ENCODE peak calls at places on chromosomes 5 and 9, in ten cellular contexts. M, Q, F, P, R, K, I, V, Z and D are unnamed samples. For H3K27me3, the result is how much of the 10 kb centered on the place peaks cover.

GRCh38 chr5:10762178-10762775 is 1.2 kb upstream of the DAP start:
- DNase-seq in Q (peak), Z (no peak), F (no peak), V (peak), P (peak), R (peak), I (no peak), K (no peak), M (no peak), D (no peak)

GRCh38 chr9:124354364-124355031 is 60.7 kb downstream of the PSMB7 start:
- DNase-seq in Z (no peak), K (no peak), V (no peak), R (peak), I (no peak), F (no peak), Q (no peak), M (no peak), P (no peak), D (no peak)

GRCh38 chr9:4092793-4093709 is 206.8 kb downstream of the GLIS3 start:
- DNase-seq in Z (no peak), F (no peak), K (no peak), I (peak), Q (no peak), P (no peak), V (peak), R (no peak), M (no peak), D (no peak)

GRCh38 chr5:152255411-152255810 is 149.7 kb downstream of the NMUR2 start:
- DNase-seq in Z (no peak), P (no peak), K (no peak), V (no peak), Q (no peak), M (no peak), R (no peak), I (no peak), F (no peak), D (no peak)

GRCh38 chr9:137318976-137319375 is 16.9 kb upstream of the NRARP start:
- DNase-seq in F (no peak), K (peak), I (peak), Q (peak), V (no peak), M (no peak), P (peak), Z (no peak), R (no peak), D (no peak)

GRCh38 chr9:35832814-35833213 is 3.8 kb downstream of the TMEM8B start:
- DNase-seq in M (no peak), I (no peak), P (no peak), Q (peak), R (no peak), K (no peak), V (no peak), F (no peak), Z (no peak), D (no peak)

GRCh38 chr5:109911731-109912130 is 222.0 kb downstream of the MAN2A1 start:
- DNase-seq in K (peak), M (peak), Z (no peak), F (peak), Q (no peak), R (no peak), I (peak), V (peak), P (no peak), D (no peak)

GRCh38 chr5:158922816-158923215 is 176.9 kb downstream of the EBF1 start:
- DNase-seq in I (no peak), K (no peak), P (no peak), M (no peak), R (no peak), Z (no peak), F (no peak), Q (no peak), V (no peak), D (no peak)

GRCh38 chr9:21688108-21689102 is 114.0 kb upstream of the MTAP start:
- DNase-seq in R (no peak), V (peak), P (no peak), Z (no peak), M (no peak), F (peak), K (peak), Q (peak), I (peak), D (no peak)

GRCh38 chr9:71975833-71976232 is 64.4 kb downstream of the C9orf85 start:
- DNase-seq in M (no peak), K (no peak), V (peak), P (no peak), R (no peak), Z (no peak), I (no peak), F (no peak), Q (no peak), D (no peak)

GRCh38 chr9:129617167-129617566 is 3.7 kb downstream of the C9orf50 start:
- DNase-seq in R (no peak), P (no peak), V (no peak), M (peak), K (peak), I (peak), Q (no peak), Z (no peak), F (peak), D (no peak)

GRCh38 chr9:91170951-91171350 is 190.8 kb downstream of the AUH start:
- DNase-seq in I (no peak), K (no peak), F (no peak), P (no peak), Q (no peak), R (no peak), M (no peak), Z (no peak), V (no peak), D (no peak)

GRCh38 chr5:141508440-141508807 is 19.5 kb downstream of the PCDHGC5 start:
- DNase-seq in V (no peak), K (peak), Q (no peak), F (no peak), R (no peak), M (no peak), P (no peak), I (no peak), Z (no peak), D (no peak)

GRCh38 chr5:141508808-141509611 is 20.1 kb downstream of the PCDHGC5 start:
- DNase-seq in F (peak), Q (no peak), M (peak), I (peak), Z (no peak), K (peak), P (no peak), V (peak), R (no peak), D (peak)

GRCh38 chr5:141510160-141510559 is 21.3 kb downstream of the PCDHGC5 start:
- DNase-seq in P (no peak), K (no peak), V (no peak), I (no peak), Z (no peak), R (no peak), F (no peak), M (no peak), Q (no peak), D (no peak)

GRCh38 chr5:141506381-141507155 is 17.7 kb downstream of the PCDHGC5 start:
- DNase-seq in V (no peak), I (no peak), R (no peak), P (no peak), Q (no peak), K (no peak), F (no peak), M (no peak), Z (no peak), D (no peak)

GRCh38 chr5:141507387-141508091 is 18.7 kb downstream of the PCDHGC5 start:
- DNase-seq in F (peak), V (peak), P (no peak), Q (no peak), R (peak), M (no peak), Z (no peak), I (peak), K (peak), D (no peak)
- H3K4me3 ChIP-seq in F (no peak), V (no peak), P (no peak), Q (no peak), R (no peak), M (no peak), Z (no peak), I (no peak), K (no peak), D (no peak)

DNA sequence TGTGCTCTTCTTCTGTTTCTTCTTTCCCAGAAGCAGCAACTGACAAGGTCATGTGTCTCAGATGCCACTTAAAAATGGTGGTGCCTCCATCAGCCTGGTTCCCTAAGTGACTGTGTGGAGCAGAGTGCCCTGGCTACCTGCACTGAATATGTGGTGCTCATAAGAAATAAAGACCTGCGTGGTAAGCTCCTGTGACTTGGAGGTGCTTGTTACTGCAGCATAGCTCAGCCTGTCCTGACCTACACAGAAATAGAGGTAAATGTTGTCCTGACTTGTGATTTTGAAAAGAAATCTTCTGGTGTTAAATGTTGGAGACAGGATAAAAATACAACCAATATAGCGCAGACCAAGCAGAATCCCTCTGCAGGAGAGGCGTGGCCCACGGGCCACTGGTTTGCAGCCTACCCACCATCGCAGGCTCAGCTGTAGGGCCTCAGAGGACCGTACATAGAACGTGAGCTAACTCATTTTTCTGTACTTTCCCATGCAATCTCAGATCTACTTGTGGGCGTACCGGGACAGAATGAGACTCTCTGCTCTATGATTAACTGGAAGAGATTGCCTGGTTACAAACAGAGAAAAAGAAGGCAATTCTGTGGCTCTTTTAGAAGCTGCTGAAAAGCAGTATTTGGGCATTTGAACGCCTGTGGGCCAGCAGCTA is 79.4 kb upstream of the UNC5A start:
- DNase-seq in K (no peak), Z (no peak), Q (no peak), F (no peak), R (no peak), I (no peak), M (no peak), V (no peak), P (no peak), D (no peak)
- H3K27me3 ChIP-seq in K (under half), Z (under half), Q (under half), F (under half), R (under half), I (half or more), M (under half), V (under half), P (half or more), D (under half)

DNA sequence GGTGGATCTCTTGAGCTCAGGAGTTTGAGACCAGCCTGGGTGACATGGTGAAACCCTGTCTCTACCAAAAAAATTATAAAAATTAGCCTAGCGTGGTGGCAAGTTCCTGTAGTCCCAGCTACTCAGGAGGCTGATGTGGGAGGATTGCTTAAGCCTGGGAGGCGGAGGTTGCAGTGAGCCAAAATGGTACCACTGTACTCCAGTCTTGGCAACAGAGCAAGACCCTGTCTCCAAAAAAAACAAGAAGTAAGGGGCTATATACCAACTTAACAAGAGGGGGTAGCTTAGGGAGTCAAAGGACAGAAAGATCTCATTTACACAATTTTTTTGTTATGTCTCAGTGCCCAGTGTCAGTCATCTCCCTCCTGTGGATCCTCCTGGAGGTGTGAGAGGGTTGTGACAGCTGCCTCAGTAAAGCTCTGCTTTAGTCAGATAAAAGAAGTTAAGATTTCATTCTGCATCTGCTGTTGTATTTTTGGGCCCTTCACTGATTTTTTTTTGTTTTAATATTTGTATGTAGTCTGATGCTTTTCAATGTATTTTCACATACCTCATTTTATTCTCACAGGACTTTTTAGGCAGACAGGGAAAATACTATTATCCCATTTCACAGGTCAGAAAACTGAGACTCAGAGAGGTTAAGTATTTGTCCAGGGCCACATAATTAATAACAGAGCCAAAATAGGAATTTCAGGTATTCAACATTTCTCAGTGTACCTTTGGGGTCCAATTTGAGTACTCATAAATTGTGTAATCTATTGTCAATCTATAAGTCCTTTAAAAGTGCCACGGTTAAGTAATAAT is 120.9 kb upstream of the GRHPR start:
- DNase-seq in Z (no peak), I (no peak), R (no peak), F (no peak), V (no peak), Q (no peak), P (no peak), M (no peak), K (no peak), D (no peak)
- H3K4me3 ChIP-seq in Z (no peak), I (no peak), R (no peak), F (no peak), V (no peak), Q (no peak), P (no peak), M (no peak), K (no peak), D (no peak)

DNA sequence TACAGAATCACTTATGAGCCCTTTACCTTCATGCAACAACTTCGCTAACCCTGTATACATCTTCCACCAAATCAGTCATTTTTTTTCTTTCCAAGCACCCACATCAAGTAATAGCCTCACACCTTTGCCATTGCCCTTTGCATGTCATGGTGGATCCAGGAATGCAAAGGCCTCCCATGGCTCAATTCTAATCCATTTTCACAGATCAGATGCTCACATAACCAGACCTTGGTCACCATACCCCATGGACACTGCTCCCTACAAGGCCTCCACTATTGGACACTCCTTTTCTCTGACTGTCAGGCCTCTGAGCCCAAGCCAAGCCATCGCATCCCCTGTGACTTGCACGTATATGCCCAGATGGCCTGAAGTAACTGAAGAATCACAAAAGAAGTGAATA is 179.5 kb downstream of the RASEF start:
- DNase-seq in I (no peak), K (no peak), P (no peak), Q (no peak), Z (no peak), V (no peak), F (no peak), M (no peak), R (no peak), D (no peak)
- H3K27me3 ChIP-seq in I (under half), K (under half), P (under half), Q (under half), Z (under half), V (under half), F (under half), M (under half), R (under half), D (under half)

GRCh38 chr9:34637356-34638137 is at the start of gene SIGMAR1:
- DNase-seq in I (peak), M (peak), F (peak), Z (peak), Q (peak), R (peak), V (peak), K (peak), P (peak), D (peak)
- H3K4me3 ChIP-seq in I (peak), M (peak), F (peak), Z (peak), Q (peak), R (peak), V (peak), K (peak), P (peak), D (peak)

GRCh38 chr5:2738700-2739359 is 12.6 kb downstream of the IRX2 start:
- DNase-seq in P (no peak), K (no peak), Q (no peak), I (no peak), F (no peak), M (no peak), Z (no peak), V (no peak), R (no peak), D (no peak)

GRCh38 chr5:2736872-2737271 is 14.6 kb downstream of the IRX2 start:
- DNase-seq in Z (no peak), K (no peak), F (no peak), V (no peak), Q (no peak), M (no peak), P (no peak), R (no peak), I (no peak), D (no peak)

GRCh38 chr5:2738156-2738699 is 13.2 kb downstream of the IRX2 start:
- DNase-seq in P (peak), V (no peak), R (no peak), F (no peak), K (no peak), I (no peak), Z (no peak), Q (no peak), M (no peak), D (no peak)

GRCh38 chr5:2737273-2738155 is 14.0 kb downstream of the IRX2 start:
- DNase-seq in F (no peak), K (no peak), P (no peak), V (no peak), Q (no peak), R (no peak), I (no peak), Z (no peak), M (no peak), D (no peak)

GRCh38 chr5:2735996-2736395 is 15.5 kb downstream of the IRX2 start:
- DNase-seq in P (no peak), Z (no peak), M (no peak), R (no peak), K (no peak), I (no peak), Q (no peak), F (no peak), V (no peak), D (no peak)
- H3K27me3 ChIP-seq in P (under half), Z (under half), M (under half), R (under half), K (under half), I (under half), Q (under half), F (under half), V (half or more), D (under half)

GRCh38 chr9:98040212-98040611 is 16.3 kb upstream of the NANS start:
- DNase-seq in K (no peak), M (no peak), V (no peak), Q (no peak), Z (no peak), R (no peak), F (no peak), I (no peak), P (no peak), D (no peak)
- H3K4me3 ChIP-seq in K (no peak), M (no peak), V (no peak), Q (no peak), Z (no peak), R (no peak), F (no peak), I (no peak), P (no peak), D (no peak)

GRCh38 chr5:76368941-76369340 is 34.1 kb upstream of the IQGAP2 start:
- DNase-seq in Q (no peak), I (no peak), R (no peak), F (no peak), K (no peak), M (no peak), P (no peak), V (no peak), Z (no peak), D (no peak)
- H3K27me3 ChIP-seq in Q (under half), I (under half), R (under half), F (under half), K (under half), M (under half), P (under half), V (under half), Z (under half), D (under half)